ENCODE peak calls at places on chromosomes 4 and X, in ten cellular contexts. L is SK-N-SH, J is MM.1S, A is H1, F is adrenal gland, B is body of pancreas, M is HepG2, Z is heart right ventricle, S is right lobe of liver, Q is fibroblast of lung. K is an unnamed sample.
A peak's percentile ranks its signal among the peaks of the same experiment; 100 is the strongest.

GRCh38 chr4:11931266-11931665 is 502.6 kb upstream of the HS3ST1 start:
- DNase-seq in L (no peak), J (no peak), A (no peak), F (no peak), B (no peak), M (no peak), Z (no peak), S (no peak), Q (no peak), K (no peak)

GRCh38 chr4:108884596-108884995 is 121.7 kb upstream of the ETNPPL start:
- DNase-seq in L (no peak), J (no peak), A (no peak), F (no peak), B (no peak), M (no peak), Z (no peak), S (no peak), Q (peak; percentile 69), K (no peak)

GRCh38 chrX:83501003-83501402 is 7.1 kb upstream of the POU3F4 start:
- DNase-seq in L (no peak), J (no peak), A (no peak), F (no peak), B (no peak), M (no peak), Z (no peak), S (no peak), Q (no peak), K (no peak)

GRCh38 chr4:125550769-125551168 is 236.0 kb downstream of the FAT4 start:
- DNase-seq in L (no peak), J (no peak), A (no peak), F (no peak), B (no peak), M (no peak), Z (no peak), S (no peak), Q (no peak), K (no peak)

GRCh38 chrX:25005382-25006185 is 10.2 kb downstream of the ARX start:
- DNase-seq in L (no peak), J (no peak), A (no peak), F (no peak), B (no peak), M (no peak), Z (no peak), S (no peak), Q (no peak), K (no peak)

GRCh38 chrX:71604141-71604540 is 14.2 kb downstream of the CXCR3 start:
- DNase-seq in L (no peak), J (no peak), A (no peak), F (no peak), B (no peak), M (no peak), Z (no peak), S (no peak), Q (peak; percentile 24), K (peak; percentile 5)

GRCh38 chr4:88953400-88953799 is 103.6 kb downstream of the FAM13A start:
- DNase-seq in L (no peak), J (peak; percentile 10), A (no peak), F (no peak), B (no peak), M (no peak), Z (no peak), S (no peak), Q (no peak), K (no peak)

GRCh38 chrX:107674480-107675364 is 46.4 kb downstream of the PRPS1 start:
- DNase-seq in L (no peak), J (peak; percentile 27), A (no peak), F (peak; percentile 78), B (peak; percentile 32), M (no peak), Z (peak; percentile 42), S (peak; percentile 59), Q (peak; percentile 25), K (peak; percentile 75)

GRCh38 chrX:350534-351321 is 32.1 kb upstream of the GTPBP6 start:
- DNase-seq in L (no peak), J (no peak), A (no peak), F (no peak), B (no peak), M (no peak), Z (no peak), S (no peak), Q (no peak), K (peak; percentile 33)

GRCh38 chr4:23818097-23818648 is 71.7 kb downstream of the PPARGC1A start:
- DNase-seq in L (no peak), J (no peak), A (no peak), F (no peak), B (no peak), M (no peak), Z (no peak), S (no peak), Q (no peak), K (no peak)

GRCh38 chr4:186765673-186766546 is 42.3 kb upstream of the FAT1 start:
- DNase-seq in L (no peak), J (no peak), A (no peak), F (no peak), B (no peak), M (peak; percentile 98), Z (no peak), S (peak; percentile 89), Q (peak; percentile 27), K (no peak)

GRCh38 chrX:113384628-113385027 is 544.0 kb upstream of the AMOT start:
- DNase-seq in L (no peak), J (no peak), A (no peak), F (peak; percentile 63), B (no peak), M (no peak), Z (no peak), S (no peak), Q (peak; percentile 90), K (peak; percentile 52)

GRCh38 chr4:56978750-56979303 is at the start of gene POLR2B:
- DNase-seq in L (peak; percentile 90), J (peak; percentile 98), A (peak; percentile 89), F (peak; percentile 98), B (peak; percentile 94), M (peak; percentile 96), Z (peak; percentile 94), S (peak; percentile 98), Q (peak; percentile 87), K (peak; percentile 97)

GRCh38 chr4:121003863-121004262 is 68.5 kb downstream of the NDNF start:
- DNase-seq in L (no peak), J (no peak), A (no peak), F (no peak), B (no peak), M (no peak), Z (no peak), S (no peak), Q (no peak), K (no peak)

GRCh38 chr4:113921089-113921842 is 58.2 kb downstream of the ARSJ start:
- DNase-seq in L (no peak), J (no peak), A (no peak), F (no peak), B (no peak), M (no peak), Z (no peak), S (no peak), Q (peak; percentile 62), K (no peak)

DNA sequence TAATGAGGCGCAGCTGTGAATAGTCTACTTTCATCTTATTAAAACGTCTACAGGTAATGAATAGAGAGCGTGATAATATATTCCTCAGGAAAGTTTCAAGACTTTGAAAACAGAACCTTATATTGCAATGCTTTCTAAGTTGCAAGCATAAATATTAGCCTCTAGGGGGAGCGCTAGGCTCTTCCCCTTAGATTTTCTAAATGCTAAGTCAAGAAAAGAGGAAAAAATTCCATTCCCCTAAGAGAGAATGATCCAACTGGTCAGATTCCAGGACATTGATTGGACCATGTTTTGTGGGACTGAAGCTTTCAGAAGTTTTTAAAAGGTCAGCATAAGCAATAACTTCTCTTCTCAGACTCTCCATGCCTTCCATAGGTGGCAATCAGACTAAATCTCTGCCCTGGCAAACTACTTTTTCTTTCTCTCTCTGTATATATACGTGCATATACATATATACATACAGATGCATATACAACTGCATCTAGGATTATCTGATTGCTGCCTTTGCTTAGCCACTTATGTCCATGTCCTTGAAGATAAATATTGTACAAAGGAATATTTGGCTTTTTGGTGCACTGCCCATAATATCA is 492.9 kb downstream of the INPP4B start:
- DNase-seq in L (no peak), J (peak; percentile 41), A (no peak), F (no peak), B (no peak), M (peak; percentile 27), Z (no peak), S (no peak), Q (peak; percentile 70), K (no peak)
- H3K4me1 ChIP-seq in L (no peaks in the 10 kb centered on the region), J (no peaks in the 10 kb centered on the region), A (no peaks in the 10 kb centered on the region), F (peaks cover 18% of the 10 kb centered on the region), B (peaks cover 41% of the 10 kb centered on the region), M (no peaks in the 10 kb centered on the region), Z (peaks cover 67% of the 10 kb centered on the region), S (no peaks in the 10 kb centered on the region), Q (no peaks in the 10 kb centered on the region), K (peaks cover 10% of the 10 kb centered on the region)

DNA sequence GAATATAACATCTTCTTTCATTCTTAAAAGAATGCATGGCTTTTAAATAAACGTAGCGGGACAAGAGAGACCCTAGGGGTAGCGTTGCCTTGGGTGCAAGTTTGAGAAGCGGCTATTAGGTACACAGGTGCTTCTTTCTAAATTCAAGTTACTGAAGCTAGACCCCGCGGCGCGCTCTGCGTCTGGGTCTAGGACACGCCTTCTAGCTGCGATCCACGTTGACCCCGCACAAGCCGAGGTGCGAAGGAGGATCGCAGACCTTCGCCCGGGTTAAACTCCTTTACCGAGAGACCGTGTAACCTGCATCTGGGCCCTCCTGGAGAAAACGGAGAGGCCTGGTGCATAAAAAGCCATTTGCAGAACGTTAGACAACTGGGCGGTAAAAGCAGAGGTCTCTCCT is 25.5 kb upstream of the EXOC1L start:
- DNase-seq in L (no peak), J (no peak), A (no peak), F (no peak), B (no peak), M (no peak), Z (no peak), S (no peak), Q (no peak), K (no peak)
- H3K4me3 ChIP-seq in L (no peak overlapping the region), J (no peak overlapping the region), A (no peak overlapping the region), F (no peak overlapping the region), B (no peak overlapping the region), M (no peak overlapping the region), Z (no peak overlapping the region), S (no peak overlapping the region), Q (no peak overlapping the region), K (no peak overlapping the region)

GRCh38 chr4:25817059-25817681 is 45.6 kb downstream of the SEL1L3 start:
- DNase-seq in L (no peak), J (no peak), A (no peak), F (no peak), B (no peak), M (no peak), Z (no peak), S (no peak), Q (peak; percentile 92), K (no peak)
- H3K4me1 ChIP-seq in L (no peaks in the 10 kb centered on the region), J (no peaks in the 10 kb centered on the region), A (peaks cover 4% of the 10 kb centered on the region), F (peaks cover 5% of the 10 kb centered on the region), B (peaks cover 14% of the 10 kb centered on the region), M (peaks cover 10% of the 10 kb centered on the region), Z (peaks cover 20% of the 10 kb centered on the region), S (no peaks in the 10 kb centered on the region), Q (peaks cover 22% of the 10 kb centered on the region), K (no peaks in the 10 kb centered on the region)

DNA sequence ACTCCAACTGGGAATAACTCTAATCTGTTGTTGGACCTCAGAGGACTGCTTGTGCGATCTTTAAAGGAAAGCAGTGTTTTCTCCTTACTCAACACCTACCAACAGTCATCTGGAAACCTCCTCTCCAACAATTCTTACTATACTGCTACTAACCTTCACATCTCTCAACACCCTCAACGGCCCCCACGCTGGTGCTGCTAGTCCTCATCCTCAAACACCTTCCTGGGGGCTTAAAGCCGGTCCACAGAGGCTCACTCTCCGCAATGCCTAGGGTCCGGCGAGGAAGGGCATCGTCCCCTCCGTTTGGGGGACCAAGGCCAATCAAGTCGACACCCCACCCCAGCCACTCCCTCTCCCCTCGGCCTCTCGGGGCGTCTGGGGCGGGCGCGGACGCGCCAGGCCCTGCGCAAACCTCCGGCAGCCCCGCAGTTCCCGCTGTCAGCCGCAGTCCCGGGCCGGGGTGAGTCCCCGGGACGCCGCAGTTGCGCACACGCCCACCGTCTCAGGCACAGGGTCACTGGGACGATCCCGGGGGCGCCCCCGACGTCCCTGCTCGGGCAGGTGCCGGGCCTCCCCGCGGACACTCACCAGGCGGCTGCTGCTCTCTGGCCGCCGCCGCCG is 418 bp downstream of the TAB3 start:
- DNase-seq in L (no peak), J (no peak), A (no peak), F (peak; percentile 52), B (no peak), M (no peak), Z (no peak), S (no peak), Q (no peak), K (peak; percentile 74)
- H3K4me3 ChIP-seq in L (peak overlapping the region; percentile 68), J (peak overlapping the region; percentile 80), A (peak overlapping the region; percentile 57), F (peak overlapping the region; percentile 60), B (peak overlapping the region; percentile 63), M (peak overlapping the region; percentile 84), Z (peak overlapping the region; percentile 75), S (peak overlapping the region; percentile 68), Q (peak overlapping the region; percentile 82), K (peak overlapping the region; percentile 82)

K was measured in aorta.